ENCODE peak calls at places on chromosome 1, in seven cellular contexts. F is memory B cell; I is activated T-helper 1 cell treated with anti-CD3 and anti-CD28 coated beads, Interleukin-12 subunit alpha, Interleukin-12 subunit beta, Interleukin-2, Interleukin-4 antibody, amounts not matched to agents 30 ng/mL and 10 ng/mL and 1 ng/mL, durations not matched to agents 14 hours and 24 hours and 36 hours; K is cardiac muscle cell; Q is activated CD4-positive, alpha-beta memory T cell treated with anti-CD3 and anti-CD28 coated beads, Interleukin-2, amount 10 ng/mL, durations not matched to agents 7 days and 5 days; E is NCI-H1930; C is stimulated activated CD4-positive, alpha-beta T cell treated with anti-CD3 and anti-CD28 coated beads, Interleukin-1b, Interleukin-23, amount 100 ng/mL, for 24 hours. H is an unnamed sample.

GRCh38 chr1:68185743-68186142 is 46.6 kb downstream of the WLS start:
- DNase-seq in C (no peak), F (no peak), K (no peak), E (no peak), Q (no peak), I (no peak), H (no peak)

GRCh38 chr1:232784794-232785193 is 20.4 kb upstream of the MAP10 start:
- DNase-seq in C (no peak), Q (no peak), I (no peak), K (no peak), F (no peak), E (no peak), H (no peak)

GRCh38 chr1:89594096-89594740 is 38.7 kb upstream of the LRRC8C start:
- DNase-seq in F (no peak), C (no peak), K (no peak), E (peak; percentile 14), Q (no peak), I (no peak), H (no peak)

GRCh38 chr1:201614262-201615015 is 75.5 kb downstream of the NAV1 start:
- DNase-seq in I (no peak), F (no peak), E (no peak), K (peak; percentile 88), C (no peak), Q (no peak), H (no peak)

GRCh38 chr1:94092210-94092613 is 28.7 kb downstream of the ABCA4 start:
- DNase-seq in Q (no peak), I (no peak), F (no peak), E (no peak), C (no peak), K (no peak), H (no peak)

GRCh38 chr1:75067975-75068374 is 66.2 kb upstream of the LHX8 start:
- DNase-seq in E (no peak), I (no peak), Q (no peak), K (no peak), C (no peak), F (no peak), H (no peak)

GRCh38 chr1:91124290-91124975 is 102.6 kb upstream of the ZNF644 start:
- DNase-seq in K (no peak), E (no peak), I (no peak), F (no peak), Q (no peak), C (no peak), H (no peak)

GRCh38 chr1:61504840-61505239 is 220.1 kb downstream of the TM2D1 start:
- DNase-seq in K (no peak), E (no peak), Q (no peak), F (no peak), C (no peak), I (no peak), H (no peak)

GRCh38 chr1:176954242-176954641 is 210.3 kb downstream of the ASTN1 start:
- DNase-seq in E (no peak), K (no peak), F (no peak), C (no peak), Q (no peak), I (no peak), H (no peak)

GRCh38 chr1:226429051-226429461 is 21.2 kb upstream of the PARP1 start:
- DNase-seq in Q (no peak), E (no peak), I (no peak), K (no peak), F (no peak), C (no peak), H (no peak)

GRCh38 chr1:103267893-103268292 is 159.6 kb upstream of the COL11A1 start:
- DNase-seq in C (no peak), F (no peak), I (no peak), K (no peak), E (no peak), Q (no peak), H (no peak)

H was measured in activated T-helper 2 cell treated with anti-CD3 and anti-CD28 coated beads, Interferon-gamma antibody, Interleukin-2, Interleukin-4, amounts not matched to agents 10 μg/mL and 5 μg/mL and 100 μg/mL, durations not matched to agents 14 hours and 24 hours and 36 hours.